ENCODE peak calls at places on chromosomes 7 and 10, in ten cellular contexts. One of them, this sample, is unnamed.
A peak's percentile ranks its signal among the peaks of the same experiment; 100 is the strongest.

GRCh38 chr10:119494224-119495060 is 48.1 kb downstream of the RGS10 start:
- DNase-seq in right lobe of liver: no peak
- DNase-seq in ascending aorta: no peak
- DNase-seq in GM23338: no peak
- DNase-seq in AML-193: no peak
- DNase-seq in stimulated activated CD4-positive, alpha-beta T cell treated with anti-CD3 and anti-CD28 coated beads, Interleukin-1b, Interleukin-23, amount 100 ng/mL, for 24 hours: no peak
- DNase-seq in HT-29: no peak
- DNase-seq in H9: no peak
- DNase-seq in NCI-H1105 treated with DMSO at 0.1 percent for 48 hours: no peak
- DNase-seq in IMR-90: peak; percentile 76
- DNase-seq in this sample: no peak

GRCh38 chr7:20244334-20244733 is 27.1 kb upstream of the MACC1 start:
- DNase-seq in right lobe of liver: no peak
- DNase-seq in ascending aorta: no peak
- DNase-seq in GM23338: no peak
- DNase-seq in AML-193: no peak
- DNase-seq in stimulated activated CD4-positive, alpha-beta T cell treated with anti-CD3 and anti-CD28 coated beads, Interleukin-1b, Interleukin-23, amount 100 ng/mL, for 24 hours: no peak
- DNase-seq in HT-29: no peak
- DNase-seq in H9: no peak
- DNase-seq in NCI-H1105 treated with DMSO at 0.1 percent for 48 hours: no peak
- DNase-seq in IMR-90: peak; percentile 50
- DNase-seq in this sample: no peak

GRCh38 chr10:104297697-104298660 is 29.0 kb downstream of the GSTO2 start:
- DNase-seq in right lobe of liver: no peak
- DNase-seq in ascending aorta: no peak
- DNase-seq in GM23338: peak; percentile 89
- DNase-seq in AML-193: no peak
- DNase-seq in stimulated activated CD4-positive, alpha-beta T cell treated with anti-CD3 and anti-CD28 coated beads, Interleukin-1b, Interleukin-23, amount 100 ng/mL, for 24 hours: no peak
- DNase-seq in HT-29: no peak
- DNase-seq in H9: peak; percentile 85
- DNase-seq in NCI-H1105 treated with DMSO at 0.1 percent for 48 hours: no peak
- DNase-seq in IMR-90: peak; percentile 89
- DNase-seq in this sample: no peak

GRCh38 chr7:130292682-130293257 is at the start of gene CPA4:
- DNase-seq in right lobe of liver: no peak
- DNase-seq in ascending aorta: peak; percentile 16
- DNase-seq in GM23338: no peak
- DNase-seq in AML-193: no peak
- DNase-seq in stimulated activated CD4-positive, alpha-beta T cell treated with anti-CD3 and anti-CD28 coated beads, Interleukin-1b, Interleukin-23, amount 100 ng/mL, for 24 hours: no peak
- DNase-seq in HT-29: no peak
- DNase-seq in H9: no peak
- DNase-seq in NCI-H1105 treated with DMSO at 0.1 percent for 48 hours: no peak
- DNase-seq in IMR-90: peak; percentile 99
- DNase-seq in this sample: no peak

GRCh38 chr7:101486056-101486763 is 123.5 kb downstream of the COL26A1 start:
- DNase-seq in right lobe of liver: no peak
- DNase-seq in ascending aorta: no peak
- DNase-seq in GM23338: peak; percentile 88
- DNase-seq in AML-193: no peak
- DNase-seq in stimulated activated CD4-positive, alpha-beta T cell treated with anti-CD3 and anti-CD28 coated beads, Interleukin-1b, Interleukin-23, amount 100 ng/mL, for 24 hours: no peak
- DNase-seq in HT-29: no peak
- DNase-seq in H9: peak; percentile 85
- DNase-seq in NCI-H1105 treated with DMSO at 0.1 percent for 48 hours: no peak
- DNase-seq in IMR-90: no peak
- DNase-seq in this sample: no peak

GRCh38 chr7:7897509-7897908 is 71.1 kb upstream of the GLCCI1 start:
- DNase-seq in right lobe of liver: no peak
- DNase-seq in ascending aorta: no peak
- DNase-seq in GM23338: peak; percentile 63
- DNase-seq in AML-193: no peak
- DNase-seq in stimulated activated CD4-positive, alpha-beta T cell treated with anti-CD3 and anti-CD28 coated beads, Interleukin-1b, Interleukin-23, amount 100 ng/mL, for 24 hours: no peak
- DNase-seq in HT-29: no peak
- DNase-seq in H9: no peak
- DNase-seq in NCI-H1105 treated with DMSO at 0.1 percent for 48 hours: no peak
- DNase-seq in IMR-90: no peak
- DNase-seq in this sample: no peak

GRCh38 chr10:7529638-7530037 is 118.8 kb upstream of the SFMBT2 start:
- DNase-seq in right lobe of liver: peak; percentile 44
- DNase-seq in ascending aorta: no peak
- DNase-seq in GM23338: peak; percentile 67
- DNase-seq in AML-193: no peak
- DNase-seq in stimulated activated CD4-positive, alpha-beta T cell treated with anti-CD3 and anti-CD28 coated beads, Interleukin-1b, Interleukin-23, amount 100 ng/mL, for 24 hours: no peak
- DNase-seq in HT-29: peak; percentile 38
- DNase-seq in H9: peak; percentile 59
- DNase-seq in NCI-H1105 treated with DMSO at 0.1 percent for 48 hours: peak; percentile 4
- DNase-seq in IMR-90: no peak
- DNase-seq in this sample: no peak

GRCh38 chr10:133590226-133590969 is 25.0 kb upstream of the SYCE1 start:
- DNase-seq in right lobe of liver: no peak
- DNase-seq in ascending aorta: no peak
- DNase-seq in GM23338: no peak
- DNase-seq in AML-193: no peak
- DNase-seq in stimulated activated CD4-positive, alpha-beta T cell treated with anti-CD3 and anti-CD28 coated beads, Interleukin-1b, Interleukin-23, amount 100 ng/mL, for 24 hours: no peak
- DNase-seq in HT-29: no peak
- DNase-seq in H9: no peak
- DNase-seq in NCI-H1105 treated with DMSO at 0.1 percent for 48 hours: no peak
- DNase-seq in IMR-90: no peak
- DNase-seq in this sample: no peak

GRCh38 chr10:5545778-5546710 is 21.3 kb downstream of the CALML3 start:
- DNase-seq in right lobe of liver: no peak
- DNase-seq in ascending aorta: peak; percentile 42
- DNase-seq in GM23338: no peak
- DNase-seq in AML-193: no peak
- DNase-seq in stimulated activated CD4-positive, alpha-beta T cell treated with anti-CD3 and anti-CD28 coated beads, Interleukin-1b, Interleukin-23, amount 100 ng/mL, for 24 hours: no peak
- DNase-seq in HT-29: peak; percentile 85
- DNase-seq in H9: no peak
- DNase-seq in NCI-H1105 treated with DMSO at 0.1 percent for 48 hours: no peak
- DNase-seq in IMR-90: peak; percentile 97
- DNase-seq in this sample: no peak

GRCh38 chr7:41573017-41573416 is 129.9 kb downstream of the INHBA start:
- DNase-seq in right lobe of liver: no peak
- DNase-seq in ascending aorta: no peak
- DNase-seq in GM23338: no peak
- DNase-seq in AML-193: no peak
- DNase-seq in stimulated activated CD4-positive, alpha-beta T cell treated with anti-CD3 and anti-CD28 coated beads, Interleukin-1b, Interleukin-23, amount 100 ng/mL, for 24 hours: no peak
- DNase-seq in HT-29: no peak
- DNase-seq in H9: no peak
- DNase-seq in NCI-H1105 treated with DMSO at 0.1 percent for 48 hours: no peak
- DNase-seq in IMR-90: peak; percentile 76
- DNase-seq in this sample: no peak

GRCh38 chr7:107609861-107610260 is 29.8 kb downstream of the BCAP29 start:
- DNase-seq in right lobe of liver: no peak
- DNase-seq in ascending aorta: no peak
- DNase-seq in GM23338: no peak
- DNase-seq in AML-193: no peak
- DNase-seq in stimulated activated CD4-positive, alpha-beta T cell treated with anti-CD3 and anti-CD28 coated beads, Interleukin-1b, Interleukin-23, amount 100 ng/mL, for 24 hours: no peak
- DNase-seq in HT-29: no peak
- DNase-seq in H9: no peak
- DNase-seq in NCI-H1105 treated with DMSO at 0.1 percent for 48 hours: peak; percentile 66
- DNase-seq in IMR-90: no peak
- DNase-seq in this sample: no peak

This sample was measured in B cell.